ENCODE peak calls at places on chromosomes 6 and 20, in four cellular contexts. One of them, this sample, is unnamed.

GRCh38 chr20:64146936-64147451 is 17.3 kb upstream of the MYT1 start:
- DNase-seq in heart left ventricle: peak; percentile 6
- DNase-seq in tibial artery: no peak
- DNase-seq in AG09309: no peak
- DNase-seq in this sample: no peak

GRCh38 chr6:150676339-150676738 is 76.7 kb downstream of the PLEKHG1 start:
- DNase-seq in heart left ventricle: no peak
- DNase-seq in tibial artery: no peak
- DNase-seq in AG09309: no peak
- DNase-seq in this sample: no peak

GRCh38 chr6:23269436-23269835 is 700.1 kb downstream of the HDGFL1 start:
- DNase-seq in heart left ventricle: no peak
- DNase-seq in tibial artery: no peak
- DNase-seq in AG09309: peak; percentile 20
- DNase-seq in this sample: no peak

GRCh38 chr6:97240222-97240621 is 42.8 kb downstream of the MMS22L start:
- DNase-seq in heart left ventricle: no peak
- DNase-seq in tibial artery: no peak
- DNase-seq in AG09309: peak; percentile 8
- DNase-seq in this sample: no peak

GRCh38 chr6:155530219-155530834 is 74.7 kb upstream of the NOX3 start:
- DNase-seq in heart left ventricle: no peak
- DNase-seq in tibial artery: no peak
- DNase-seq in AG09309: peak; percentile 4
- DNase-seq in this sample: no peak

GRCh38 chr20:25289886-25290597 is 42.2 kb downstream of the PYGB start:
- DNase-seq in heart left ventricle: no peak
- DNase-seq in tibial artery: no peak
- DNase-seq in AG09309: no peak
- DNase-seq in this sample: no peak

GRCh38 chr6:3494391-3495100 is 37.7 kb upstream of the SLC22A23 start:
- DNase-seq in heart left ventricle: no peak
- DNase-seq in tibial artery: no peak
- DNase-seq in AG09309: no peak
- DNase-seq in this sample: no peak

GRCh38 chr20:48049631-48050030 is 264.4 kb upstream of the SULF2 start:
- DNase-seq in heart left ventricle: no peak
- DNase-seq in tibial artery: no peak
- DNase-seq in AG09309: no peak
- DNase-seq in this sample: no peak

GRCh38 chr20:7742479-7742878 is 197.8 kb downstream of the HAO1 start:
- DNase-seq in heart left ventricle: no peak
- DNase-seq in tibial artery: no peak
- DNase-seq in AG09309: no peak
- DNase-seq in this sample: no peak

GRCh38 chr6:114312931-114313330 is 29.9 kb downstream of the HS3ST5 start:
- DNase-seq in heart left ventricle: no peak
- DNase-seq in tibial artery: no peak
- DNase-seq in AG09309: no peak
- DNase-seq in this sample: no peak

GRCh38 chr20:12153616-12154015 is 235.9 kb downstream of the BTBD3 start:
- DNase-seq in heart left ventricle: no peak
- DNase-seq in tibial artery: no peak
- DNase-seq in AG09309: no peak
- DNase-seq in this sample: no peak

GRCh38 chr6:84652356-84653026 is 111.9 kb downstream of the TBX18 start:
- DNase-seq in heart left ventricle: no peak
- DNase-seq in tibial artery: no peak
- DNase-seq in AG09309: peak; percentile 84
- DNase-seq in this sample: no peak

GRCh38 chr6:146974346-146974745 is 229.9 kb upstream of the STXBP5 start:
- DNase-seq in heart left ventricle: no peak
- DNase-seq in tibial artery: no peak
- DNase-seq in AG09309: no peak
- DNase-seq in this sample: no peak

GRCh38 chr6:118186676-118187567 is 279.9 kb downstream of the SLC35F1 start:
- DNase-seq in heart left ventricle: no peak
- DNase-seq in tibial artery: no peak
- DNase-seq in AG09309: no peak
- DNase-seq in this sample: no peak

GRCh38 chr6:26159417-26160273 is 72.4 kb downstream of the HFE start:
- DNase-seq in heart left ventricle: no peak
- DNase-seq in tibial artery: no peak
- DNase-seq in AG09309: no peak
- DNase-seq in this sample: no peak

GRCh38 chr20:14609328-14610221 is 272.2 kb upstream of the FLRT3 start:
- DNase-seq in heart left ventricle: no peak
- DNase-seq in tibial artery: no peak
- DNase-seq in AG09309: no peak
- DNase-seq in this sample: no peak

GRCh38 chr20:58645277-58645968 is 5.7 kb upstream of the STX16 start:
- DNase-seq in heart left ventricle: peak; percentile 11
- DNase-seq in tibial artery: peak; percentile 13
- DNase-seq in AG09309: no peak
- DNase-seq in this sample: no peak

GRCh38 chr6:90413867-90414266 is 117.2 kb upstream of the BACH2 start:
- DNase-seq in heart left ventricle: peak; percentile 34
- DNase-seq in tibial artery: no peak
- DNase-seq in AG09309: no peak
- DNase-seq in this sample: no peak

GRCh38 chr20:44688053-44688625 is 27.0 kb upstream of the CCN5 start:
- DNase-seq in heart left ventricle: no peak
- DNase-seq in tibial artery: no peak
- DNase-seq in AG09309: no peak
- DNase-seq in this sample: no peak
- TF ChIP-seq CTCF in heart left ventricle: no peak
- TF ChIP-seq CTCF in tibial artery: peak; percentile 31
- TF ChIP-seq CTCF in AG09309: no peak
- TF ChIP-seq CTCF in this sample: no peak

DNA sequence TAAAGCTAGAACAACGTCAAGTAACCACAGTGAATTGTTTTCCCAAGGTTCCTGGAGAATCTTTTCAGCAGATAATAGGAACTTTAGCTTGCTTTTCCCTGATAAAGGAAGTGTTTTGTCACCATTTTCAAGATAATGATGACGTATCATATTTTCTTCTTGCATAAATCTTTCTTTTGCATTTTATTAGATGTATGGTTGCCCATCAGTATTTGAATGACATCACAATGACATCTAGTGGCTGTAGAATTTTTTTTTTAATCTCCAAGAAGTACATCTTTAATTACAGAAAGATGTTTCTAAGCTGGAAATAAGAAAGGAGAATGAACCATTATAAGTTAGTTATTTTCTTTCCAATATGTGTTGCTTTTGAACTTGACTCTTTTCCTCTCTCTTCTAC is 83.0 kb downstream of the CENPW start:
- DNase-seq in heart left ventricle: no peak
- DNase-seq in tibial artery: no peak
- DNase-seq in AG09309: no peak
- DNase-seq in this sample: no peak
- TF ChIP-seq CTCF in heart left ventricle: no peak
- TF ChIP-seq CTCF in tibial artery: no peak
- TF ChIP-seq CTCF in AG09309: no peak
- TF ChIP-seq CTCF in this sample: no peak

GRCh38 chr6:70547313-70547712 is 19.4 kb upstream of the SDHAF4 start:
- DNase-seq in heart left ventricle: no peak
- DNase-seq in tibial artery: no peak
- DNase-seq in AG09309: peak; percentile 35
- DNase-seq in this sample: no peak
- TF ChIP-seq CTCF in heart left ventricle: peak; percentile 54
- TF ChIP-seq CTCF in tibial artery: peak; percentile 47
- TF ChIP-seq CTCF in AG09309: peak; percentile 74
- TF ChIP-seq CTCF in this sample: no peak

GRCh38 chr6:132728616-132729015 is 14.8 kb upstream of the VNN1 start:
- DNase-seq in heart left ventricle: no peak
- DNase-seq in tibial artery: no peak
- DNase-seq in AG09309: no peak
- DNase-seq in this sample: no peak
- TF ChIP-seq CTCF in heart left ventricle: no peak
- TF ChIP-seq CTCF in tibial artery: no peak
- TF ChIP-seq CTCF in AG09309: no peak
- TF ChIP-seq CTCF in this sample: no peak

GRCh38 chr20:49323622-49324238 is 45.9 kb upstream of the ZNFX1 start:
- DNase-seq in heart left ventricle: peak; percentile 19
- DNase-seq in tibial artery: no peak
- DNase-seq in AG09309: peak; percentile 57
- DNase-seq in this sample: no peak
- TF ChIP-seq CTCF in heart left ventricle: peak; percentile 42
- TF ChIP-seq CTCF in tibial artery: peak; percentile 12
- TF ChIP-seq CTCF in AG09309: peak; percentile 53
- TF ChIP-seq CTCF in this sample: no peak

DNA sequence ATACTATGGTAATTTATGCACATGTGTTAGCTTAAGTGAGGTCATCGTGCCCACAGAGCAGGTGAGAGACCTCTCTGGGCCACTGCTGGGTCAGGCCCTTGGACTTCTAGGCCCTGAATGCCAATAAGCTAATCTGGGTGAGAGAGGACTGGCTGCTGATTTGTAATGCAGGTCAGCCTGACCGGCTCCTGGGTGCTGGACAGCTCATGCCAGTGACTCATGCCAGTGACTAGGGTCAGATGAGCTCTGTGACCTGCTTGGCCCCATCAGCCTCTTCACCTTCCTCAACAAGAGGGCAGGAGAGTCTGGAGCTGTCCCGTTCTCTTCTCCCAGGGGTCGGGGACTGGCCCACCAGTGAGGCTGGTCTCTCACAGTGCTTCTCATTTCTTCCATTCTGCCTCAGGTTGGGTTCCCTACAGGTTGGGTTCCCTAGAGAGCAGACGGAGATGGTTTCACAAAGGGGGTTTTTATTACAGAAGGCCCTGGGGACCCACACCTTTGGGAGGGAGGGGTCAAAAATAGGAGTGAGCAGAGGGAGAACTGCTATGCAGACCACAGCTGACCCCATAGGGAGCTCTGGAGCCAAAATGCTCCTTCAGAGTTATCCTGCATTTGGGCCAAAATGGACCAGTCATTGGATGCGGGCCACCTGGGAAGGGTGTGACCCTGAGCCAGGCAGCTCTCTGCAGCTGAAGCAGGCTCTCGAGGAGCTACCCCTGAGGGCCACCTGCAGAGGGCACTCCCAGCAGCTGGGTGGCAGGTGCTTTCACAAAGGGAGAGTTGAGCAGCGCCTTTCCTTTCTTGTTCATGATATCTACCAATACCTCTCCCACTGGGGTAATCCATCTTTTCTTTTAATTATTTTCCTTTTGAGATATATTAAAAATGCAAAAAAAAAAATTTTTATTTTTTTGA is 2.2 kb upstream of the OXT start:
- DNase-seq in heart left ventricle: no peak
- DNase-seq in tibial artery: no peak
- DNase-seq in AG09309: no peak
- DNase-seq in this sample: no peak
- TF ChIP-seq CTCF in heart left ventricle: no peak
- TF ChIP-seq CTCF in tibial artery: no peak
- TF ChIP-seq CTCF in AG09309: no peak
- TF ChIP-seq CTCF in this sample: no peak

GRCh38 chr20:54481442-54481841 is 6.0 kb downstream of the DOK5 start:
- DNase-seq in heart left ventricle: no peak
- DNase-seq in tibial artery: no peak
- DNase-seq in AG09309: no peak
- DNase-seq in this sample: no peak
- TF ChIP-seq CTCF in heart left ventricle: no peak
- TF ChIP-seq CTCF in tibial artery: no peak
- TF ChIP-seq CTCF in AG09309: no peak
- TF ChIP-seq CTCF in this sample: no peak

GRCh38 chr20:61601361-61601760 is 349.3 kb downstream of the CDH4 start:
- DNase-seq in heart left ventricle: no peak
- DNase-seq in tibial artery: no peak
- DNase-seq in AG09309: no peak
- DNase-seq in this sample: no peak

GRCh38 chr20:61597996-61598395 is 345.9 kb downstream of the CDH4 start:
- DNase-seq in heart left ventricle: no peak
- DNase-seq in tibial artery: no peak
- DNase-seq in AG09309: no peak
- DNase-seq in this sample: no peak

GRCh38 chr20:61600061-61600460 is 348.0 kb downstream of the CDH4 start:
- DNase-seq in heart left ventricle: no peak
- DNase-seq in tibial artery: no peak
- DNase-seq in AG09309: no peak
- DNase-seq in this sample: no peak

GRCh38 chr20:61598586-61598985 is 346.5 kb downstream of the CDH4 start:
- DNase-seq in heart left ventricle: no peak
- DNase-seq in tibial artery: no peak
- DNase-seq in AG09309: no peak
- DNase-seq in this sample: no peak

DNA sequence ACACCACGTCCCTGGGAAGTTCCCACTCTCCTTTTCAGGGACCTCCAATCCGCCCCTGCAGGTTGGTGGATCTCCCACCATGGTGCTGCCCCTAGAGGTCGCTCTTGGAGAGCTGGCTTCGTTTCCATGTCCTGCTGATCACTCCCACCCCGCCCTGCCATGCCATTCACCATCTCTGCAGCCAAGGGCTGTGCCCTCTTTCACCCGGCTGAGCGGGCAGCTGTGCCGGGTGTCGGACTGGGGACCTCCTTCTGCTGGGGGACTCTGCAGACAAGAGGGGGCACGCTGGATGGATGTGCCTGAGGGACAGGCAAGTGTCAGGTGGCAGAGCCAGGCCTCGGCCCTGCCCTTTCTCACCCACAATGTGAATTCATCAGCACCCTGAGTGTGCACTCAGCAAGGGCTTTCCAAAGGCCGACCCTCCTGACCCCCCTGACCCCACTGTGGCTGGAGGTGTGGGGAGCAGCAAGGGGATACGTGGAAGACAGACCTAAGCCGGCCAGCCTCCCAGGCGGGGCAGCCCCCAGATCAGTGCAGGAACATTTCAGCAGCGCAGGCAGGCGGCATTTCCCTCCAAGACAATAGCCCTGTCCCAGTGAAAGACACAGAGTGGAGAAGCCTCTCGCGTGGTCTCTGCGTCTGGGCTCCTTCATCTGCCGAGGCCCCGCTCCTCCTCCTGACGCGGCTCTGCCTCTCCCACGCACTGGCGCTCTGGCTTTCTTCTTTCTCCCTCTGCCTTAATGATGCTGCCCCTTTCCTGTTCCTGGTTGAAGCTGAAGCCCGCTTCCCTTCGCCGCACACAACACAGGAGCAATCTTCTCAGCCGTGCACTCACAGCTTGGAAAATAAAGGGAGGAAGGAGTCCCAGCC is 347.2 kb downstream of the CDH4 start:
- DNase-seq in heart left ventricle: no peak
- DNase-seq in tibial artery: no peak
- DNase-seq in AG09309: no peak
- DNase-seq in this sample: no peak
- TF ChIP-seq CTCF in heart left ventricle: no peak
- TF ChIP-seq CTCF in tibial artery: no peak
- TF ChIP-seq CTCF in AG09309: peak; percentile 11
- TF ChIP-seq CTCF in this sample: no peak

This sample was measured in omental fat pad.